ENCODE peak calls at places on chromosome 1, in eight cellular contexts. L is transverse colon, N is tibial nerve, J is GM06990, I is psoas muscle, X is retinal pigment epithelial cell, B is heart left ventricle, V is AG09309. R is an unnamed sample.

GRCh38 chr1:21668232-21669032 is 725 bp downstream of the RAP1GAP start:
- DNase-seq in L (no peak), N (no peak), J (no peak), I (no peak), X (no peak), B (no peak), V (no peak), R (no peak)

GRCh38 chr1:22323846-22324504 is 127.7 kb upstream of the ZBTB40 start:
- DNase-seq in L (no peak), N (no peak), J (no peak), I (no peak), X (no peak), B (no peak), V (no peak), R (peak; percentile 19)

GRCh38 chr1:212045981-212046380 is 10.4 kb downstream of the DTL start:
- DNase-seq in L (no peak), N (no peak), J (no peak), I (no peak), X (no peak), B (no peak), V (no peak), R (no peak)

GRCh38 chr1:200947059-200947566 is 52.4 kb downstream of the INAVA start:
- DNase-seq in L (no peak), N (no peak), J (no peak), I (no peak), X (no peak), B (no peak), V (no peak), R (no peak)

GRCh38 chr1:168180148-168180524 is 1.4 kb downstream of the TIPRL start:
- DNase-seq in L (no peak), N (no peak), J (no peak), I (no peak), X (no peak), B (no peak), V (no peak), R (no peak)

GRCh38 chr1:205301220-205301821 is 20.2 kb downstream of the NUAK2 start:
- DNase-seq in L (peak; percentile 51), N (no peak), J (peak; percentile 43), I (no peak), X (peak; percentile 93), B (no peak), V (peak; percentile 92), R (peak; percentile 95)

GRCh38 chr1:79037085-79037484 is 30.6 kb upstream of the ADGRL4 start:
- DNase-seq in L (no peak), N (no peak), J (no peak), I (no peak), X (no peak), B (no peak), V (no peak), R (no peak)

GRCh38 chr1:22317231-22317919 is 134.3 kb upstream of the ZBTB40 start:
- DNase-seq in L (no peak), N (no peak), J (no peak), I (no peak), X (no peak), B (no peak), V (no peak), R (no peak)

GRCh38 chr1:166814611-166815010 is 24.7 kb upstream of the POGK start:
- DNase-seq in L (no peak), N (no peak), J (no peak), I (no peak), X (peak; percentile 85), B (no peak), V (no peak), R (no peak)

GRCh38 chr1:217149791-217150190 is 426.6 kb upstream of the ESRRG start:
- DNase-seq in L (no peak), N (no peak), J (no peak), I (no peak), X (no peak), B (no peak), V (no peak), R (no peak)

GRCh38 chr1:205267306-205267902 is 39.7 kb downstream of the TMCC2 start:
- DNase-seq in L (no peak), N (no peak), J (no peak), I (no peak), X (no peak), B (no peak), V (no peak), R (no peak)

DNA sequence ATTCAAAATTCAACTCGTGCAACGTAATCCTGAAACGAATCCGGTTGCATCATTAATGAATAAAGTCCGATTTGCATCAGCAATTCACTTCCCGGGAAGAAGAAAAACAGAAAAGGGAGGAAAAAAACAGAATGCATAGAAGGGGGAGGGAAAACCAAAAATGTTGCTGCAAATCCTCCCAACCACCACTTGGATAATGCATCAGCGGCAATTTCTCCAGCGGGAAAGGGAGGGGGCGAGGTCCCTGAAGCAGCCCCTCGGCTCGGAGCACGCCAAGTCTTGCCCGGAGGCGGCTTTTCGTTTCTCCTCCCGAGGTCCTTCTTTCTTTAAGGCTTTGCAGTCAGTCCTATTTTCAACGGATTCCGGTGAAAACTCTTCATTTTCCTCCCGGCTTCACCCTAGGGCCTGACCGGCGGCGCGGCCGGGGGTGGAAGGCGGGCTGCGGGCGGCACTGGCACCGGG is 720 bp downstream of the CDC42BPA start:
- DNase-seq in L (peak; percentile 39), N (no peak), J (no peak), I (peak; percentile 55), X (peak; percentile 13), B (peak; percentile 44), V (no peak), R (no peak)
- TF ChIP-seq CTCF in L (peak; percentile 14), N (no peak), J (no peak), I (peak; percentile 7), X (peak; percentile 22), B (peak; percentile 19), V (peak; percentile 28), R (peak; percentile 20)

GRCh38 chr1:77687519-77687906 is 5.1 kb upstream of the ZZZ3 start:
- DNase-seq in L (no peak), N (no peak), J (peak; percentile 29), I (no peak), X (no peak), B (no peak), V (no peak), R (peak; percentile 70)
- TF ChIP-seq CTCF in L (peak; percentile 35), N (peak; percentile 23), J (peak; percentile 39), I (no peak), X (peak; percentile 52), B (peak; percentile 24), V (no peak), R (peak; percentile 18)

DNA sequence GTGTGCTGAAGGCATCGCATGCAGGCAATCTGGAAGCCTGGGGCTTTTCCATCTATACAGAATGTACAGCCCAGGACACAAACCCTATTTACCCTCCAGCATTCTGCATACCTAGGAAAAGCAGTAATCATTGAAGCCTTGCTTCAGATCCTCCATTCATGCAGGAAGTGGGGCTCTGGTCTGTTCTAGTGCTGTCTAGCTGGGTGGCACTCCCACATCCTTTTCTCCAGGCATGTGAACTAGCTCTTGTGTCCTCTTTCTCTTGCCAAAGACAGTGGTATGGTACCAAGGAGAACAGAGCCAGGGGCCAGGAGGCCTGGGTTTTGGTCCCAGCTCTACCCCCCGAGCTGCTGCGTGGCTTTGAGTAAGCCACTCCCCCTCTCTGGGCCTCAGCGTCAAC is 21.7 kb downstream of the LRP8 start:
- DNase-seq in L (no peak), N (no peak), J (no peak), I (no peak), X (no peak), B (no peak), V (no peak), R (no peak)
- TF ChIP-seq CTCF in L (no peak), N (no peak), J (no peak), I (no peak), X (no peak), B (no peak), V (no peak), R (no peak)

DNA sequence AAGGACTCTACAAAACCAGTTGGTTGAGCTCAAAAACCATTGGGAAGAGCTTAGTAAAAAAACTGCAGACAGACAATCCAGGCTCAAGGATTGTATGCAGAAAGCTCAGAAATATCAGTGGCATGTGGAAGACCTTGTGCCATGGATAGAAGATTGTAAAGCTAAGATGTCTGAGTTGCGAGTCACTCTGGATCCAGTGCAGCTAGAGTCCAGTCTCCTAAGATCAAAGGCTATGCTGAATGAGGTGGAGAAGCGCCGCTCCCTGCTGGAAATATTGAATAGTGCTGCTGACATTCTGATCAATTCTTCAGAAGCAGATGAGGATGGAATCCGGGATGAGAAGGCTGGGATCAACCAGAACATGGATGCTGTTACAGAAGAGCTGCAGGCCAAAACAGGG is 104.0 kb upstream of the BMP8A start:
- DNase-seq in L (no peak), N (no peak), J (no peak), I (no peak), X (peak; percentile 51), B (no peak), V (peak; percentile 77), R (no peak)
- TF ChIP-seq CTCF in L (no peak), N (no peak), J (no peak), I (no peak), X (peak; percentile 33), B (no peak), V (peak; percentile 40), R (no peak)

DNA sequence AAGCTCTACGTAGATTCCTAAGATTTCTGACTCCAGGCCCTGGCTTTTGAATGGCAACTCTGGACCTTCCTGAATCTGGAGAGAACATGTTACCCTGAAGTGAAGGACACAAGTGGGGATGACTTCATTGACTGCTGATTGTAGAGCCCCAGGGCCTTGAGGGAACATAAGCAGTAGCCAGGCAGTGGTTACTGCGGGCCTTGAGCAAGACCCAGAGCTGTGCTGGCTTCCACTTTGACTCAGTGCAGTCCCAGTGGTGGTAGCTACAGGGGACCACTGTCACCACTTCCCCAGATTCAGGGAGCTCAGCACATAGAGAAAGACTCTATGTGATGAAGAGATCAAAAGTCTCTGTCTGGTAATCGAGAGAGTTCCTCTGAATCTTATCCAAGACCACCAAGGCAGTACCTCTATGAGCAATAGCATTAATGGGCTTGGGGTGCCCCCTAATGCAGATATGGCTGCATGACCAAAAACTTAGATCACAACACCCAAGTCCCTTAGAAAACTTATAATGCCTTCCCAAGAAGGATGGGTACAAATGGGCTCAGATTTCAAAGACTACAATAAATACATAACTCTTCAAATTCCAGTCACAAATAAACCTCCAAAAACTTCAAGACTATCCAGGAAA is 1278.3 kb downstream of the AMY1C start:
- DNase-seq in L (no peak), N (no peak), J (no peak), I (no peak), X (no peak), B (no peak), V (no peak), R (no peak)
- TF ChIP-seq CTCF in L (no peak), N (no peak), J (peak; percentile 13), I (no peak), X (peak; percentile 18), B (no peak), V (no peak), R (no peak)

R was measured in upper lobe of right lung.